ENCODE peak calls at places on chromosomes 5 and 9, in ten cellular contexts. X, N, V, F, Y, Z, I, W, A and M are unnamed samples.

GRCh38 chr5:78547171-78547570 is 101.4 kb downstream of the LHFPL2 start:
- DNase-seq in N (no peak), V (peak), F (peak), W (no peak), I (no peak), X (no peak), Z (no peak), Y (no peak), A (no peak), M (peak)

GRCh38 chr9:107462691-107463090 is 26.9 kb downstream of the KLF4 start:
- DNase-seq in X (no peak), Z (no peak), Y (no peak), W (no peak), I (no peak), F (peak), A (no peak), N (no peak), V (no peak), M (peak)

GRCh38 chr5:163022582-163023128 is 414.7 kb upstream of the CCNG1 start:
- DNase-seq in N (no peak), Z (no peak), A (no peak), Y (no peak), V (no peak), F (no peak), X (no peak), W (no peak), I (no peak), M (no peak)

GRCh38 chr9:136950656-136951030 is 1.4 kb upstream of the LCN12 start:
- DNase-seq in Z (no peak), I (no peak), F (no peak), V (no peak), Y (no peak), W (no peak), X (no peak), N (no peak), A (no peak), M (no peak)

GRCh38 chr5:129591508-129592160 is 131.5 kb downstream of the ADAMTS19 start:
- DNase-seq in Y (no peak), W (no peak), F (no peak), N (no peak), Z (no peak), I (no peak), X (no peak), V (no peak), A (no peak), M (peak)

GRCh38 chr9:35923927-35924763 is 14.9 kb downstream of the SPAAR start:
- DNase-seq in W (no peak), A (no peak), V (no peak), F (peak), Z (no peak), N (no peak), X (no peak), Y (no peak), I (no peak), M (peak)

GRCh38 chr5:79025054-79025465 is 40.0 kb upstream of the ARSB start:
- DNase-seq in Y (peak), Z (peak), W (peak), A (peak), V (peak), N (peak), X (peak), I (no peak), F (peak), M (peak)

GRCh38 chr5:54944364-54944763 is 41.0 kb downstream of the ESM1 start:
- DNase-seq in I (no peak), F (peak), Y (peak), X (peak), A (no peak), Z (peak), W (peak), N (peak), V (no peak), M (peak)

GRCh38 chr9:97747201-97747965 is 50.2 kb upstream of the XPA start:
- DNase-seq in Z (no peak), A (no peak), W (peak), Y (no peak), I (no peak), X (no peak), F (peak), V (no peak), N (no peak), M (no peak)

GRCh38 chr5:14164764-14165163 is 21.6 kb downstream of the TRIO start:
- DNase-seq in N (no peak), A (no peak), X (no peak), W (no peak), Z (no peak), V (no peak), F (no peak), Y (no peak), I (no peak), M (peak)

GRCh38 chr9:137545123-137545522 is 5.1 kb downstream of the PNPLA7 start:
- DNase-seq in N (no peak), Z (no peak), W (no peak), X (no peak), I (no peak), A (no peak), Y (no peak), F (no peak), V (peak), M (no peak)

GRCh38 chr9:133763272-133764183 is 25.4 kb upstream of the SARDH start:
- DNase-seq in X (no peak), Y (no peak), A (peak), W (no peak), F (peak), V (peak), I (peak), N (no peak), Z (no peak), M (peak)

GRCh38 chr5:65481171-65481575 is 547 bp downstream of the ADAMTS6 start:
- DNase-seq in X (no peak), N (no peak), Y (no peak), I (no peak), F (no peak), W (no peak), Z (no peak), A (no peak), V (no peak), M (no peak)

GRCh38 chr5:91007251-91007650 is 375.9 kb downstream of the ARRDC3 start:
- DNase-seq in N (no peak), Y (no peak), F (no peak), V (no peak), Z (no peak), W (no peak), A (no peak), X (no peak), I (no peak), M (no peak)

GRCh38 chr5:150672884-150673275 is 11.8 kb downstream of the MYOZ3 start:
- DNase-seq in N (no peak), W (no peak), F (no peak), V (no peak), I (no peak), X (no peak), Z (no peak), A (no peak), Y (no peak), M (no peak)

GRCh38 chr5:169876376-169876775 is 103.9 kb downstream of the INSYN2B start:
- DNase-seq in X (no peak), A (no peak), F (peak), Y (no peak), Z (no peak), N (no peak), V (no peak), W (no peak), I (no peak), M (no peak)

GRCh38 chr9:38670542-38671371 is 49.2 kb downstream of the FAM240B start:
- DNase-seq in A (no peak), Y (no peak), X (no peak), F (no peak), W (no peak), I (no peak), V (no peak), N (peak), Z (no peak), M (no peak)

GRCh38 chr9:114370985-114371335 is 16.8 kb downstream of the AKNA start:
- DNase-seq in F (no peak), A (no peak), V (peak), I (peak), X (no peak), Z (no peak), N (no peak), Y (no peak), W (no peak), M (no peak)

GRCh38 chr5:150801117-150801927 is 22.8 kb downstream of the SMIM3 start:
- DNase-seq in N (peak), X (peak), Z (peak), V (no peak), I (no peak), W (peak), Y (no peak), A (peak), F (peak), M (no peak)

GRCh38 chr5:33105521-33105941 is 335.2 kb upstream of the TARS1 start:
- DNase-seq in N (no peak), V (no peak), Y (no peak), F (peak), W (no peak), A (no peak), Z (no peak), X (no peak), I (no peak), M (peak)

GRCh38 chr9:111759762-111760639 is 34.7 kb downstream of the SHOC1 start:
- DNase-seq in Y (peak), W (peak), A (peak), X (peak), V (no peak), Z (peak), I (no peak), F (peak), N (peak), M (peak)

GRCh38 chr5:172607213-172607793 is 33.8 kb upstream of the NEURL1B start:
- DNase-seq in F (no peak), V (no peak), X (no peak), W (no peak), A (no peak), I (no peak), Z (no peak), Y (no peak), N (no peak), M (no peak)

GRCh38 chr9:75200892-75201470 is 112.7 kb downstream of the OSTF1 start:
- DNase-seq in I (no peak), W (peak), F (peak), V (no peak), Y (no peak), A (no peak), Z (peak), N (peak), X (no peak), M (peak)

GRCh38 chr5:171478946-171479775 is 59.7 kb downstream of the FGF18 start:
- DNase-seq in Z (no peak), W (no peak), A (no peak), I (no peak), N (peak), V (no peak), X (no peak), F (no peak), Y (no peak), M (no peak)

GRCh38 chr5:84290161-84290560 is 94.5 kb downstream of the EDIL3 start:
- DNase-seq in A (no peak), Y (no peak), W (no peak), V (no peak), N (no peak), F (no peak), X (no peak), Z (no peak), I (no peak), M (no peak)

GRCh38 chr5:26329562-26330189 is 708.7 kb downstream of the CDH9 start:
- DNase-seq in A (no peak), F (no peak), N (no peak), W (peak), V (no peak), Y (no peak), Z (no peak), I (no peak), X (no peak), M (no peak)

GRCh38 chr5:154541553-154541952 is 63.5 kb upstream of the HAND1 start:
- DNase-seq in N (peak), W (no peak), A (no peak), I (no peak), X (no peak), Y (no peak), F (no peak), Z (no peak), V (no peak), M (no peak)

GRCh38 chr9:76987594-76988200 is 31.8 kb upstream of the FOXB2 start:
- DNase-seq in V (no peak), Z (peak), F (peak), W (peak), X (peak), A (no peak), N (peak), I (no peak), Y (no peak), M (peak)

GRCh38 chr9:83622433-83622813 is 520 bp upstream of the IDNK start:
- DNase-seq in I (no peak), X (no peak), W (no peak), Y (no peak), F (no peak), A (no peak), V (no peak), Z (no peak), N (peak), M (no peak)

GRCh38 chr5:7078901-7079300 is 317.0 kb upstream of the ADCY2 start:
- DNase-seq in W (peak), N (peak), F (no peak), V (no peak), X (peak), Z (no peak), A (no peak), Y (no peak), I (no peak), M (no peak)

GRCh38 chr5:155947394-155948062 is 379.4 kb upstream of the SGCD start:
- DNase-seq in X (no peak), F (no peak), N (no peak), Z (no peak), Y (no peak), W (peak), V (no peak), A (no peak), I (no peak), M (no peak)

GRCh38 chr5:56638061-56638621 is 177.2 kb upstream of the MAP3K1 start:
- DNase-seq in I (no peak), X (no peak), N (no peak), A (peak), V (no peak), Y (no peak), W (peak), Z (no peak), F (no peak), M (no peak)

GRCh38 chr5:138569759-138570158 is 5.4 kb downstream of the HSPA9 start:
- DNase-seq in F (no peak), Y (no peak), W (no peak), I (no peak), V (no peak), N (no peak), X (no peak), Z (no peak), A (no peak), M (peak)

GRCh38 chr5:12016149-12016740 is 112.0 kb upstream of the CTNND2 start:
- DNase-seq in X (no peak), V (no peak), Z (no peak), A (no peak), F (no peak), I (no peak), N (no peak), Y (no peak), W (no peak), M (no peak)

GRCh38 chr5:123868267-123868666 is 356.3 kb downstream of the CSNK1G3 start:
- DNase-seq in X (no peak), A (no peak), I (no peak), N (no peak), Y (no peak), F (no peak), W (no peak), V (no peak), Z (no peak), M (no peak)

GRCh38 chr9:134374301-134375010 is 48.2 kb downstream of the RXRA start:
- DNase-seq in I (no peak), Z (no peak), W (no peak), N (no peak), F (no peak), Y (no peak), V (peak), X (no peak), A (no peak), M (no peak)

GRCh38 chr5:91494447-91495001 is 111.4 kb upstream of the ARRDC3 start:
- DNase-seq in A (no peak), V (no peak), X (no peak), I (no peak), N (no peak), Y (no peak), Z (no peak), W (no peak), F (no peak), M (no peak)

GRCh38 chr9:113989781-113990569 is 88.1 kb downstream of the AMBP start:
- DNase-seq in A (no peak), Y (no peak), I (no peak), V (no peak), Z (no peak), N (no peak), X (no peak), F (no peak), W (no peak), M (no peak)

GRCh38 chr5:43036856-43037711 is 3.0 kb downstream of the ANXA2R start:
- DNase-seq in Z (peak), V (no peak), A (no peak), F (no peak), Y (no peak), X (peak), I (peak), N (no peak), W (no peak), M (no peak)
- TF ChIP-seq CTCF in Z (no peak), V (no peak), A (no peak), F (no peak), Y (no peak), X (no peak), I (no peak), N (no peak), W (no peak), M (no peak)

GRCh38 chr5:135221187-135221473 is 177.9 kb downstream of the MACROH2A1 start:
- DNase-seq in A (no peak), Y (no peak), I (peak), Z (no peak), F (no peak), X (no peak), W (no peak), N (no peak), V (peak), M (no peak)
- TF ChIP-seq CTCF in A (no peak), Y (no peak), I (no peak), Z (no peak), F (no peak), X (no peak), W (no peak), N (no peak), V (no peak), M (no peak)

GRCh38 chr5:122547669-122548068 is 227.2 kb upstream of the SNX2 start:
- DNase-seq in Y (no peak), X (no peak), A (no peak), W (no peak), I (no peak), N (no peak), F (no peak), Z (no peak), V (no peak), M (no peak)

DNA sequence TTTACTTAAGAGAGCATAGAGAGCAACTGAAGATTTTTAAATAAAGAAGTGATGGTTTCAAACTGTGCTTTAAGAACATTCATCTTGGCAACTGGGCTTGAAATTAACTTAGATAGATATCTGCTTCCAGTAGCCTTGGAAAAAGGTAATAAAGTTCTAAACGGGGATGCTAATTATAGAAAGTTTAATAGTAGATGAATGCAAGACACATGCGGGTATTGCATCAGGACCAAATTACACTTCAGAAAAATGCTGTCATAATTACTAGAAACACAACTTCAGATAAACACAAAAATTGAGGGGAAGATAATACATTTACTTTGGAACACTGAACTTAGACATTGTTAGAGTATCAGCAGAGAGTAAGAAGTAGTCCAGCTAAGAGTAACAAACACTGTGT is 227.7 kb upstream of the SNX2 start:
- DNase-seq in A (no peak), Z (no peak), Y (no peak), V (no peak), W (no peak), F (no peak), N (no peak), X (no peak), I (no peak), M (no peak)
- TF ChIP-seq CTCF in A (no peak), Z (no peak), Y (no peak), V (no peak), W (no peak), F (no peak), N (no peak), X (no peak), I (no peak), M (no peak)

GRCh38 chr9:129352157-129352870 is 174.3 kb upstream of the IER5L start:
- DNase-seq in Y (peak), N (no peak), W (no peak), F (no peak), I (no peak), V (no peak), A (peak), X (peak), Z (no peak), M (no peak)
- TF ChIP-seq CTCF in Y (no peak), N (no peak), W (no peak), F (no peak), I (no peak), V (no peak), A (no peak), X (no peak), Z (no peak), M (no peak)

GRCh38 chr5:81750308-81751008 is 439 bp downstream of the SSBP2 start:
- DNase-seq in V (no peak), N (peak), Y (peak), F (no peak), X (peak), W (no peak), A (no peak), I (no peak), Z (peak), M (no peak)
- TF ChIP-seq CTCF in V (no peak), N (no peak), Y (no peak), F (no peak), X (no peak), W (no peak), A (no peak), I (no peak), Z (no peak), M (no peak)